ENCODE peak calls at places on chromosome 22, in ten cellular contexts. One of them, this sample, is unnamed.

GRCh38 chr22:23847310-23847920 is 8.6 kb upstream of the DERL3 start:
- DNase-seq in fibroblast of lung: no peak
- DNase-seq in PC-3: no peak
- DNase-seq in OCI-LY7: no peak
- DNase-seq in neural progenitor cell: no peak
- DNase-seq in right lobe of liver: no peak
- DNase-seq in aorta: no peak
- DNase-seq in cardiac muscle cell: no peak
- DNase-seq in heart right ventricle: no peak
- DNase-seq in sigmoid colon: peak; percentile 62
- DNase-seq in this sample: no peak

GRCh38 chr22:35335936-35336781 is 36.5 kb downstream of the TOM1 start:
- DNase-seq in fibroblast of lung: no peak
- DNase-seq in PC-3: no peak
- DNase-seq in OCI-LY7: no peak
- DNase-seq in neural progenitor cell: no peak
- DNase-seq in right lobe of liver: no peak
- DNase-seq in aorta: no peak
- DNase-seq in cardiac muscle cell: no peak
- DNase-seq in heart right ventricle: peak; percentile 40
- DNase-seq in sigmoid colon: peak; percentile 56
- DNase-seq in this sample: no peak

GRCh38 chr22:32473388-32473952 is 1.1 kb upstream of the FBXO7 start:
- DNase-seq in fibroblast of lung: peak; percentile 74
- DNase-seq in PC-3: peak; percentile 71
- DNase-seq in OCI-LY7: peak; percentile 69
- DNase-seq in neural progenitor cell: peak; percentile 64
- DNase-seq in right lobe of liver: peak; percentile 56
- DNase-seq in aorta: no peak
- DNase-seq in cardiac muscle cell: peak; percentile 71
- DNase-seq in heart right ventricle: peak; percentile 14
- DNase-seq in sigmoid colon: no peak
- DNase-seq in this sample: no peak

GRCh38 chr22:28899199-28899853 is 16.0 kb downstream of the ZNRF3 start:
- DNase-seq in fibroblast of lung: peak; percentile 32
- DNase-seq in PC-3: no peak
- DNase-seq in OCI-LY7: peak; percentile 18
- DNase-seq in neural progenitor cell: no peak
- DNase-seq in right lobe of liver: no peak
- DNase-seq in aorta: peak; percentile 74
- DNase-seq in cardiac muscle cell: no peak
- DNase-seq in heart right ventricle: no peak
- DNase-seq in sigmoid colon: peak; percentile 46
- DNase-seq in this sample: no peak

GRCh38 chr22:24107668-24108067 is 73.6 kb upstream of the SUSD2 start:
- DNase-seq in fibroblast of lung: peak; percentile 92
- DNase-seq in PC-3: peak; percentile 37
- DNase-seq in OCI-LY7: no peak
- DNase-seq in neural progenitor cell: no peak
- DNase-seq in right lobe of liver: peak; percentile 71
- DNase-seq in aorta: peak; percentile 95
- DNase-seq in cardiac muscle cell: peak; percentile 89
- DNase-seq in heart right ventricle: peak; percentile 87
- DNase-seq in sigmoid colon: peak; percentile 97
- DNase-seq in this sample: peak; percentile 77

GRCh38 chr22:50232481-50233151 is 12.2 kb downstream of the TUBGCP6 start:
- DNase-seq in fibroblast of lung: no peak
- DNase-seq in PC-3: no peak
- DNase-seq in OCI-LY7: no peak
- DNase-seq in neural progenitor cell: no peak
- DNase-seq in right lobe of liver: no peak
- DNase-seq in aorta: no peak
- DNase-seq in cardiac muscle cell: no peak
- DNase-seq in heart right ventricle: no peak
- DNase-seq in sigmoid colon: peak; percentile 53
- DNase-seq in this sample: no peak

GRCh38 chr22:47826016-47826415 is 1063.6 kb downstream of the TBC1D22A start:
- DNase-seq in fibroblast of lung: no peak
- DNase-seq in PC-3: no peak
- DNase-seq in OCI-LY7: no peak
- DNase-seq in neural progenitor cell: no peak
- DNase-seq in right lobe of liver: no peak
- DNase-seq in aorta: no peak
- DNase-seq in cardiac muscle cell: no peak
- DNase-seq in heart right ventricle: no peak
- DNase-seq in sigmoid colon: no peak
- DNase-seq in this sample: no peak

GRCh38 chr22:50437511-50438304 is 37.1 kb downstream of the SBF1 start:
- DNase-seq in fibroblast of lung: no peak
- DNase-seq in PC-3: no peak
- DNase-seq in OCI-LY7: no peak
- DNase-seq in neural progenitor cell: no peak
- DNase-seq in right lobe of liver: peak; percentile 52
- DNase-seq in aorta: no peak
- DNase-seq in cardiac muscle cell: no peak
- DNase-seq in heart right ventricle: no peak
- DNase-seq in sigmoid colon: no peak
- DNase-seq in this sample: no peak

GRCh38 chr22:25976346-25976745 is 192.9 kb upstream of the SEZ6L start:
- DNase-seq in fibroblast of lung: no peak
- DNase-seq in PC-3: no peak
- DNase-seq in OCI-LY7: no peak
- DNase-seq in neural progenitor cell: no peak
- DNase-seq in right lobe of liver: no peak
- DNase-seq in aorta: no peak
- DNase-seq in cardiac muscle cell: no peak
- DNase-seq in heart right ventricle: no peak
- DNase-seq in sigmoid colon: no peak
- DNase-seq in this sample: no peak

DNA sequence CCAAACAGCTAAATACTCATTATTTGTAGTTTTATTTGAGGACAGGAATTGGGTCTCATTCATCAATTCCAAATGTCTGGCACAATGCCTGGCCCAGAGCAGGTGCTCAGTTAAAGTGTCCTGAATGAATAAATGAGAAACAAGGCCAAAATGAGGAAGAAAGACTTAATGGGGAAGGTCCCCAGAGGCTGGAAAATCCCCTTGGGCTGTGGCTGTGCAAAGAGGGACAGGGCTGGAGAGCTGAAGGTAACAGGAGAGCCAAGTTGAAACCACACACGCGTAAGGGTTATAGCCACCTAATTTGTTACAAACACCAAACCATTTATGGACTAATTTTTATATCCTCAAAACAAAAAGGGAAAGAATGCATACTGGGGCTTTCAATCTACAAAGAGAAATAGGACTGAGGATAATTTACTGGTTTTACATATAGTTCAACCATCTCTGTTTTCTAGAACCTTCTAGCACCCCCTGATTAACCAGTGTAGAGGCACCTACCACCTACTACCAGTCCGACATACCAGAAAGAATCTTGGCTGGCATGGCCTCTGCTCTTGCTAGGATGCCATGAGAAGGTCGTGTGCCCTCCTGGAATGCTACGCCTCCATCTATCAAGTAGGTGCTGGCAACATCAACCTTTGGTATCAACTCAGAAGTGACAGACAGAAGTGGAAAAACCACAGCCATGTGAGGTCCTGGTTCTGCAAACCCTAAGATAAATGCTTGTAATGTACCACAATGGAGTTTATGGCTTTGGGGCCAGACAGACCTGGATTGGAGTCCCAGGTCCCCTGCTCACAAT is 28.4 kb downstream of the MYH9 start:
- DNase-seq in fibroblast of lung: no peak
- DNase-seq in PC-3: no peak
- DNase-seq in OCI-LY7: peak; percentile 47
- DNase-seq in neural progenitor cell: no peak
- DNase-seq in right lobe of liver: no peak
- DNase-seq in aorta: no peak
- DNase-seq in cardiac muscle cell: no peak
- DNase-seq in heart right ventricle: no peak
- DNase-seq in sigmoid colon: no peak
- DNase-seq in this sample: no peak
- H3K4me1 ChIP-seq in fibroblast of lung: peaks cover 76% of the 10 kb centered on the region
- H3K4me1 ChIP-seq in PC-3: peaks cover 77% of the 10 kb centered on the region
- H3K4me1 ChIP-seq in OCI-LY7: peaks cover 78% of the 10 kb centered on the region
- H3K4me1 ChIP-seq in neural progenitor cell: peaks cover 44% of the 10 kb centered on the region
- H3K4me1 ChIP-seq in right lobe of liver: peaks cover 73% of the 10 kb centered on the region
- H3K4me1 ChIP-seq in aorta: peaks cover 18% of the 10 kb centered on the region
- H3K4me1 ChIP-seq in cardiac muscle cell: peaks cover 44% of the 10 kb centered on the region
- H3K4me1 ChIP-seq in heart right ventricle: peaks cover 60% of the 10 kb centered on the region
- H3K4me1 ChIP-seq in sigmoid colon: peaks cover 99% of the 10 kb centered on the region
- H3K4me1 ChIP-seq in this sample: peaks cover 52% of the 10 kb centered on the region

GRCh38 chr22:22158207-22158816 is 86.3 kb upstream of the VPREB1 start:
- DNase-seq in fibroblast of lung: no peak
- DNase-seq in PC-3: no peak
- DNase-seq in OCI-LY7: no peak
- DNase-seq in neural progenitor cell: no peak
- DNase-seq in right lobe of liver: no peak
- DNase-seq in aorta: no peak
- DNase-seq in cardiac muscle cell: no peak
- DNase-seq in heart right ventricle: no peak
- DNase-seq in sigmoid colon: no peak
- DNase-seq in this sample: no peak

GRCh38 chr22:22158965-22159364 is 85.6 kb upstream of the VPREB1 start:
- DNase-seq in fibroblast of lung: no peak
- DNase-seq in PC-3: no peak
- DNase-seq in OCI-LY7: no peak
- DNase-seq in neural progenitor cell: no peak
- DNase-seq in right lobe of liver: no peak
- DNase-seq in aorta: no peak
- DNase-seq in cardiac muscle cell: no peak
- DNase-seq in heart right ventricle: no peak
- DNase-seq in sigmoid colon: no peak
- DNase-seq in this sample: no peak

GRCh38 chr22:22164541-22165272 is 79.9 kb upstream of the VPREB1 start:
- DNase-seq in fibroblast of lung: no peak
- DNase-seq in PC-3: no peak
- DNase-seq in OCI-LY7: peak; percentile 96
- DNase-seq in neural progenitor cell: peak; percentile 19
- DNase-seq in right lobe of liver: no peak
- DNase-seq in aorta: no peak
- DNase-seq in cardiac muscle cell: no peak
- DNase-seq in heart right ventricle: no peak
- DNase-seq in sigmoid colon: no peak
- DNase-seq in this sample: no peak

GRCh38 chr22:22159384-22159783 is 85.2 kb upstream of the VPREB1 start:
- DNase-seq in fibroblast of lung: no peak
- DNase-seq in PC-3: no peak
- DNase-seq in OCI-LY7: no peak
- DNase-seq in neural progenitor cell: no peak
- DNase-seq in right lobe of liver: no peak
- DNase-seq in aorta: no peak
- DNase-seq in cardiac muscle cell: no peak
- DNase-seq in heart right ventricle: no peak
- DNase-seq in sigmoid colon: no peak
- DNase-seq in this sample: no peak

GRCh38 chr22:22161924-22162851 is 82.4 kb upstream of the VPREB1 start:
- DNase-seq in fibroblast of lung: no peak
- DNase-seq in PC-3: no peak
- DNase-seq in OCI-LY7: peak; percentile 95
- DNase-seq in neural progenitor cell: no peak
- DNase-seq in right lobe of liver: no peak
- DNase-seq in aorta: no peak
- DNase-seq in cardiac muscle cell: no peak
- DNase-seq in heart right ventricle: no peak
- DNase-seq in sigmoid colon: no peak
- DNase-seq in this sample: no peak
- H3K4me1 ChIP-seq in fibroblast of lung: no peaks in the 10 kb centered on the region
- H3K4me1 ChIP-seq in PC-3: no peaks in the 10 kb centered on the region
- H3K4me1 ChIP-seq in OCI-LY7: peaks cover 84% of the 10 kb centered on the region
- H3K4me1 ChIP-seq in neural progenitor cell: no peaks in the 10 kb centered on the region
- H3K4me1 ChIP-seq in right lobe of liver: no peaks in the 10 kb centered on the region
- H3K4me1 ChIP-seq in aorta: no peaks in the 10 kb centered on the region
- H3K4me1 ChIP-seq in cardiac muscle cell: no peaks in the 10 kb centered on the region
- H3K4me1 ChIP-seq in heart right ventricle: no peaks in the 10 kb centered on the region
- H3K4me1 ChIP-seq in sigmoid colon: no peaks in the 10 kb centered on the region
- H3K4me1 ChIP-seq in this sample: no peaks in the 10 kb centered on the region

DNA sequence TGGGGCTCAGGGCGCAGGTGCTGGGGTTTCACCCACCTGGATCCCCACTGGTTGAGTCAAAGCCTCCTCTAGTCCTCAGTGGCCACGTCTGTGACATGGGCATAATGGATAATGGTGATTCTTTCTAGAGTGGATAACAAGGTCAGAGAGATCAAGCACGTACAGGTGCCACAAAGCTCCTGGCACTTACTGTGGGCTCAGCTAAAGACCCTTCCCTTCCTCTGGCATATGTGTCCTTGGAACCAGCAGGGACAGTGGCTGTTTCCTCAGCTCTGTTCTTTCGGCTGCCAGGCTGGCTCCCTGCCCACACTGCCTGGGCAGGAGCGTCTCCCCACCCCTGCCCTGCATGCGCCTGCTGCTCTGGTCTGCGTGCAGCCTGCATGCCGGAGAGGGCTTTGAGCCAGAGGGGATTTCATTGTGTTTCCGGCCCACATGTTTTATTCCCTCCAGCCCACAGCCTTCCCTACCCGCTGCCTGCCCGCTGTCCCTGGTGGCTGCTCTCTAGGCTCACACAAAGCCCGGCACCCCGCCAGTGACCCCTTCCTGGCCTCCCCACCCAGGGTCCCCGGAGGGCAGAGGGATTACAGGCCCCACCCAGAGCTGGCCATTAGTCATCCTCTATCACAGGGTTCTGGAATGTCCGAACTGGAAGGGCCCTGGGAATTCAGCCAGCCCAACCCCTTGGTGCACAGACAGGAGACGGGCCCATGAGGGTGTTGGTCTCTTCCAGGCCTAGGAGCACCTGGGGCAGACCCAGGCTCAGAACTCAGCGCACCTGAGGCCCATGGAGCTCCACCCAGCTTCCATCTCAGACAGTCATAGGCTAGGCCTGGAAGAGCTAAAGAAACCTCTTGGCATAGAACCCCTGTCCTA is 55.3 kb upstream of the GCAT start:
- DNase-seq in fibroblast of lung: peak; percentile 97
- DNase-seq in PC-3: peak; percentile 98
- DNase-seq in OCI-LY7: no peak
- DNase-seq in neural progenitor cell: peak; percentile 56
- DNase-seq in right lobe of liver: peak; percentile 90
- DNase-seq in aorta: peak; percentile 96
- DNase-seq in cardiac muscle cell: peak; percentile 99
- DNase-seq in heart right ventricle: peak; percentile 92
- DNase-seq in sigmoid colon: peak; percentile 97
- DNase-seq in this sample: peak; percentile 89
- H3K4me1 ChIP-seq in fibroblast of lung: peaks cover 50% of the 10 kb centered on the region
- H3K4me1 ChIP-seq in PC-3: peaks cover 70% of the 10 kb centered on the region
- H3K4me1 ChIP-seq in OCI-LY7: peaks cover 3% of the 10 kb centered on the region
- H3K4me1 ChIP-seq in neural progenitor cell: peaks cover 21% of the 10 kb centered on the region
- H3K4me1 ChIP-seq in right lobe of liver: peaks cover 37% of the 10 kb centered on the region
- H3K4me1 ChIP-seq in aorta: no peaks in the 10 kb centered on the region
- H3K4me1 ChIP-seq in cardiac muscle cell: peaks cover 43% of the 10 kb centered on the region
- H3K4me1 ChIP-seq in heart right ventricle: peaks cover 51% of the 10 kb centered on the region
- H3K4me1 ChIP-seq in sigmoid colon: peaks cover 72% of the 10 kb centered on the region
- H3K4me1 ChIP-seq in this sample: peaks cover 56% of the 10 kb centered on the region

DNA sequence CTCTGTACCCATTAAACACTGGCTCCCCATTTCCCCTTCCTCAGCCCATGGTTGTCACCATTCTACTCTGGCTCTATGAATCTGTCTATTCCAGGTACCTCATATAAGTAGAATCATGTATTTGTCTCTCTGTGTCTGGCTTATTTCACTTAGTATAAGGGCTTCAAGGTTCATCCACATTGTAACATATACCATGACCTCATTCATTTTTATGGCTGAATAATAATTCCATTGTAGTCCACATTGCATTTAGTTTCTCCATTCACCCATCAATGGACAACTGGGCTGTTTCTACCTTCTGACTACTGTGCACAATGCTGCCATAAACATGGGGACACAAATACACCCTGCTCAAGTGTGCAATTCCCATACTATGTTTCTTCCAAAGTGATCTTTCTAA is 97.3 kb downstream of the MICAL3 start:
- DNase-seq in fibroblast of lung: no peak
- DNase-seq in PC-3: no peak
- DNase-seq in OCI-LY7: no peak
- DNase-seq in neural progenitor cell: no peak
- DNase-seq in right lobe of liver: no peak
- DNase-seq in aorta: no peak
- DNase-seq in cardiac muscle cell: no peak
- DNase-seq in heart right ventricle: no peak
- DNase-seq in sigmoid colon: no peak
- DNase-seq in this sample: no peak
- H3K4me1 ChIP-seq in fibroblast of lung: peaks cover 22% of the 10 kb centered on the region
- H3K4me1 ChIP-seq in PC-3: peaks cover 48% of the 10 kb centered on the region
- H3K4me1 ChIP-seq in OCI-LY7: peaks cover 34% of the 10 kb centered on the region
- H3K4me1 ChIP-seq in neural progenitor cell: peaks cover 5% of the 10 kb centered on the region
- H3K4me1 ChIP-seq in right lobe of liver: peaks cover 48% of the 10 kb centered on the region
- H3K4me1 ChIP-seq in aorta: peaks cover 6% of the 10 kb centered on the region
- H3K4me1 ChIP-seq in cardiac muscle cell: peaks cover 26% of the 10 kb centered on the region
- H3K4me1 ChIP-seq in heart right ventricle: peaks cover 13% of the 10 kb centered on the region
- H3K4me1 ChIP-seq in sigmoid colon: peaks cover 79% of the 10 kb centered on the region
- H3K4me1 ChIP-seq in this sample: peaks cover 59% of the 10 kb centered on the region